ENCODE peak calls at places on chromosomes 16 and 17, in seven cellular contexts. U is stomach, M is right lobe of liver, O is left ventricle myocardium inferior, Q is fibroblast of lung, G is breast epithelium, P is mammary epithelial cell. S is an unnamed sample.

GRCh38 chr17:37361543-37361942 is 14.2 kb upstream of the C17orf78 start:
- DNase-seq in U (no peak), M (no peak), O (no peak), Q (no peak), G (no peak), P (peak; percentile 97), S (no peak)

GRCh38 chr17:80009391-80010282 is 26.0 kb downstream of the TBC1D16 start:
- DNase-seq in U (no peak), M (peak; percentile 50), O (no peak), Q (no peak), G (no peak), P (no peak), S (no peak)

GRCh38 chr17:77320501-77321256 is 179.9 kb downstream of the SEC14L1 start:
- DNase-seq in U (no peak), M (peak; percentile 58), O (no peak), Q (peak; percentile 21), G (peak; percentile 75), P (peak; percentile 39), S (no peak)

GRCh38 chr16:57993452-57993851 is 7.0 kb downstream of the ZNF319 start:
- DNase-seq in U (no peak), M (peak; percentile 48), O (no peak), Q (no peak), G (no peak), P (peak; percentile 36), S (peak; percentile 74)

GRCh38 chr16:73176577-73177013 is 128.7 kb upstream of the ZFHX3 start:
- DNase-seq in U (no peak), M (no peak), O (no peak), Q (peak; percentile 96), G (no peak), P (peak; percentile 89), S (no peak)

GRCh38 chr17:43871947-43872690 is 25.1 kb downstream of the CD300LG start:
- DNase-seq in U (peak; percentile 70), M (no peak), O (no peak), Q (no peak), G (no peak), P (peak; percentile 50), S (no peak)

GRCh38 chr17:73304971-73305786 is 6.6 kb downstream of the CDC42EP4 start:
- DNase-seq in U (peak; percentile 54), M (no peak), O (peak; percentile 68), Q (peak; percentile 83), G (no peak), P (peak; percentile 69), S (peak; percentile 62)

GRCh38 chr17:75159196-75160031 is 5.1 kb upstream of the JPT1 start:
- DNase-seq in U (peak; percentile 25), M (peak; percentile 3), O (no peak), Q (peak; percentile 38), G (no peak), P (peak; percentile 90), S (no peak)

GRCh38 chr16:74740795-74741304 is 33.8 kb downstream of the FA2H start:
- DNase-seq in U (peak; percentile 92), M (peak; percentile 58), O (no peak), Q (peak; percentile 49), G (peak; percentile 72), P (peak; percentile 83), S (peak; percentile 87)

GRCh38 chr16:85376292-85377095 is 236.6 kb upstream of the GSE1 start:
- DNase-seq in U (peak; percentile 67), M (peak; percentile 89), O (peak; percentile 69), Q (no peak), G (no peak), P (no peak), S (peak; percentile 62)

GRCh38 chr17:59503489-59503888 is 61.9 kb upstream of the DHX40 start:
- DNase-seq in U (no peak), M (no peak), O (no peak), Q (no peak), G (no peak), P (no peak), S (no peak)

GRCh38 chr16:20844588-20844987 is 38.3 kb downstream of the REXO5 start:
- DNase-seq in U (no peak), M (no peak), O (no peak), Q (no peak), G (no peak), P (no peak), S (no peak)

GRCh38 chr17:77018504-77018903 is 122.3 kb upstream of the SEC14L1 start:
- DNase-seq in U (no peak), M (no peak), O (no peak), Q (no peak), G (no peak), P (no peak), S (no peak)

GRCh38 chr16:86432048-86432447 is 78.3 kb upstream of the FOXF1 start:
- DNase-seq in U (no peak), M (no peak), O (no peak), Q (no peak), G (no peak), P (no peak), S (no peak)

GRCh38 chr16:87608400-87608985 is 6.2 kb downstream of the JPH3 start:
- DNase-seq in U (peak; percentile 49), M (no peak), O (peak; percentile 57), Q (peak; percentile 60), G (peak; percentile 61), P (peak; percentile 46), S (peak; percentile 35)

GRCh38 chr17:51734462-51734861 is 424.1 kb downstream of the CA10 start:
- DNase-seq in U (no peak), M (no peak), O (no peak), Q (no peak), G (no peak), P (no peak), S (peak; percentile 27)

GRCh38 chr16:12649356-12649755 is 154.3 kb downstream of the CPPED1 start:
- DNase-seq in U (no peak), M (no peak), O (no peak), Q (no peak), G (no peak), P (no peak), S (no peak)

GRCh38 chr17:68184816-68185436 is 62.9 kb upstream of the AMZ2 start:
- DNase-seq in U (no peak), M (no peak), O (no peak), Q (no peak), G (no peak), P (no peak), S (no peak)

GRCh38 chr17:72572604-72573491 is 452.0 kb downstream of the SOX9 start:
- DNase-seq in U (no peak), M (no peak), O (no peak), Q (peak; percentile 19), G (no peak), P (no peak), S (no peak)

GRCh38 chr16:56366945-56367344 is 58.4 kb downstream of the AMFR start:
- DNase-seq in U (no peak), M (no peak), O (no peak), Q (no peak), G (no peak), P (no peak), S (no peak)
- H3K4me3 ChIP-seq in U (no peak overlapping the region), M (no peak overlapping the region), O (no peak overlapping the region), Q (no peak overlapping the region), G (no peak overlapping the region), P (no peak overlapping the region), S (no peak overlapping the region)

GRCh38 chr16:48247311-48247710 is at the start of gene ABCC11:
- DNase-seq in U (no peak), M (no peak), O (no peak), Q (no peak), G (no peak), P (peak; percentile 15), S (peak; percentile 23)
- H3K4me1 ChIP-seq in U (peaks cover 79% of the 10 kb centered on the region), M (peaks cover 6% of the 10 kb centered on the region), O (peaks cover 73% of the 10 kb centered on the region), Q (no peaks in the 10 kb centered on the region), G (no peaks in the 10 kb centered on the region), P (peaks cover 25% of the 10 kb centered on the region), S (peaks cover 60% of the 10 kb centered on the region)

DNA sequence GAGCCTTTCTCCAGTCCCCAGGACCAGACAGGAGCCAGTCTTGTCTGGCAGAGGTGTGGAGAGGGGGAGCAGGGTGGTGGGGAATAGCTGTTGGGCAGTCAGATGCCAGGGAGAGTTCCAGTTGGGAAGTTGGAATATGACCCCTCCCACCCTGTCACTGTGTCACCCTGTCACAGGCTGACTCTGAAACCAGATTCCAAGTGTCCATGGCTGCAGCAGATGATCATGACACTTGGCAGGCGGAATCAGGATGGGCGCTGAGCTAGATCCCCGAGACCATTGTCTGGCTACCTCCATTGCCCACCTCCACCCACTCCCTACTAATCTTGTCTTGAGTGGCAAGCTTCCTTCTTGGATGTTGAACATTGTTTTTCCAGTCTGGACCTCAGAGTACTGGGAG is 9.2 kb upstream of the NFATC3 start:
- DNase-seq in U (no peak), M (no peak), O (no peak), Q (no peak), G (no peak), P (no peak), S (no peak)
- H3K4me3 ChIP-seq in U (no peak overlapping the region), M (no peak overlapping the region), O (no peak overlapping the region), Q (no peak overlapping the region), G (no peak overlapping the region), P (no peak overlapping the region), S (no peak overlapping the region)

GRCh38 chr17:82236142-82236971 is 7.5 kb downstream of the SLC16A3 start:
- DNase-seq in U (peak; percentile 75), M (peak; percentile 89), O (peak; percentile 67), Q (peak; percentile 64), G (no peak), P (peak; percentile 37), S (peak; percentile 74)
- H3K4me1 ChIP-seq in U (peaks cover 89% of the 10 kb centered on the region), M (peaks cover 15% of the 10 kb centered on the region), O (peaks cover 82% of the 10 kb centered on the region), Q (peaks cover 47% of the 10 kb centered on the region), G (peaks cover 23% of the 10 kb centered on the region), P (peaks cover 82% of the 10 kb centered on the region), S (peaks cover 48% of the 10 kb centered on the region)